ENCODE peak calls at places on chromosome 6, in seven cellular contexts. A, F, M, B, T, J and C are unnamed samples.

GRCh38 chr6:150149146-150149545 is 6.3 kb downstream of the PPP1R14C start:
- DNase-seq in J (no peak), B (no peak), A (no peak), F (no peak), M (no peak), T (no peak), C (no peak)

GRCh38 chr6:84652356-84653026 is 111.9 kb downstream of the TBX18 start:
- DNase-seq in A (no peak), B (no peak), M (no peak), F (no peak), T (no peak), J (no peak), C (no peak)

GRCh38 chr6:45965007-45965406 is 50.7 kb downstream of the CLIC5 start:
- DNase-seq in J (no peak), B (no peak), F (no peak), M (no peak), T (no peak), A (no peak), C (no peak)

GRCh38 chr6:30325150-30325872 is 1.4 kb upstream of the TRIM39 start:
- DNase-seq in J (no peak), B (no peak), F (no peak), M (peak; percentile 44), A (peak; percentile 39), T (peak; percentile 63), C (no peak)

GRCh38 chr6:12602951-12603710 is 113.4 kb upstream of the PHACTR1 start:
- DNase-seq in A (no peak), F (no peak), B (no peak), M (no peak), T (no peak), J (peak; percentile 49), C (peak; percentile 58)

GRCh38 chr6:21691685-21692346 is 98.3 kb downstream of the SOX4 start:
- DNase-seq in A (no peak), M (no peak), B (no peak), F (no peak), T (no peak), J (no peak), C (no peak)

GRCh38 chr6:168116446-168116974 is 37.5 kb upstream of the FRMD1 start:
- DNase-seq in J (no peak), B (no peak), T (no peak), A (no peak), M (no peak), F (no peak), C (no peak)

GRCh38 chr6:5657684-5658429 is 348.9 kb downstream of the NRN1 start:
- DNase-seq in J (peak; percentile 85), A (no peak), F (no peak), B (no peak), M (no peak), T (no peak), C (no peak)

GRCh38 chr6:166989427-166990034 is 9.7 kb upstream of the CEP43 start:
- DNase-seq in B (peak; percentile 46), A (no peak), M (no peak), F (no peak), T (peak; percentile 53), J (peak; percentile 49), C (peak; percentile 53)

GRCh38 chr6:83867527-83868161 is 8.2 kb downstream of the CYB5R4 start:
- DNase-seq in F (no peak), B (no peak), T (no peak), A (no peak), J (peak; percentile 23), M (peak; percentile 56), C (no peak)

GRCh38 chr6:49775043-49775442 is 12.0 kb downstream of the PGK2 start:
- DNase-seq in A (no peak), T (no peak), F (no peak), M (no peak), B (no peak), J (no peak), C (no peak)

GRCh38 chr6:36067374-36068011 is 39.9 kb downstream of the MAPK14 start:
- DNase-seq in J (no peak), F (no peak), M (no peak), A (no peak), B (no peak), T (no peak), C (peak; percentile 3)

GRCh38 chr6:89311853-89312531 is 3.1 kb downstream of the GABRR2 start:
- DNase-seq in T (no peak), F (no peak), B (no peak), M (peak; percentile 18), J (peak; percentile 38), A (no peak), C (peak; percentile 82)

GRCh38 chr6:95240514-95240913 is 336.8 kb upstream of the MANEA start:
- DNase-seq in A (no peak), F (no peak), M (no peak), J (no peak), B (peak; percentile 32), T (no peak), C (no peak)

GRCh38 chr6:7147051-7147671 is 39.4 kb downstream of the RREB1 start:
- DNase-seq in M (no peak), B (no peak), F (no peak), A (no peak), J (no peak), T (no peak), C (no peak)

GRCh38 chr6:43627008-43627825 is 1.8 kb downstream of the GTPBP2 start:
- DNase-seq in B (no peak), M (peak; percentile 6), T (no peak), F (no peak), J (peak; percentile 20), A (peak; percentile 87), C (peak; percentile 70)

GRCh38 chr6:166027761-166028160 is 139.9 kb downstream of the TBXT start:
- DNase-seq in M (no peak), B (no peak), F (no peak), T (no peak), A (no peak), J (no peak), C (no peak)

GRCh38 chr6:127516676-127517273 is 2.4 kb downstream of the MTCL3 start:
- DNase-seq in T (peak; percentile 20), J (peak; percentile 60), M (peak; percentile 73), A (no peak), B (peak; percentile 62), F (no peak), C (peak; percentile 88)

GRCh38 chr6:3747100-3747737 is 4.3 kb downstream of the PXDC1 start:
- DNase-seq in J (no peak), T (no peak), M (no peak), F (no peak), A (no peak), B (no peak), C (no peak)

GRCh38 chr6:52305385-52305784 is 20.8 kb upstream of the MCM3 start:
- DNase-seq in J (no peak), F (no peak), B (no peak), T (no peak), A (no peak), M (no peak), C (no peak)

GRCh38 chr6:134368670-134369069 is 50.8 kb upstream of the SGK1 start:
- DNase-seq in J (no peak), T (no peak), M (no peak), A (no peak), B (no peak), F (no peak), C (no peak)

GRCh38 chr6:155541976-155542375 is 86.3 kb upstream of the NOX3 start:
- DNase-seq in B (peak; percentile 69), M (no peak), F (no peak), J (no peak), T (no peak), A (no peak), C (no peak)

GRCh38 chr6:159874475-159874874 is 16.3 kb upstream of the MAS1 start:
- DNase-seq in B (no peak), J (no peak), F (no peak), A (no peak), M (peak; percentile 15), T (no peak), C (peak; percentile 17)

GRCh38 chr6:26187981-26188635 is 100.9 kb downstream of the HFE start:
- DNase-seq in B (no peak), T (no peak), M (no peak), F (no peak), J (peak; percentile 89), A (no peak), C (no peak)

GRCh38 chr6:23137596-23137995 is 568.2 kb downstream of the HDGFL1 start:
- DNase-seq in J (no peak), M (no peak), A (no peak), B (no peak), T (no peak), F (no peak), C (no peak)

GRCh38 chr6:113490356-113490755 is 366.8 kb upstream of the MARCKS start:
- DNase-seq in T (no peak), B (no peak), F (no peak), J (no peak), M (no peak), A (no peak), C (no peak)

GRCh38 chr6:11427091-11427739 is 110.3 kb upstream of the TMEM170B start:
- DNase-seq in T (no peak), J (no peak), A (no peak), M (no peak), B (no peak), F (no peak), C (no peak)

GRCh38 chr6:40353197-40353966 is 233.8 kb downstream of the LRFN2 start:
- DNase-seq in T (no peak), M (no peak), J (no peak), B (no peak), F (no peak), A (no peak), C (no peak)

GRCh38 chr6:99119109-99120031 is 171.6 kb upstream of the FBXL4 start:
- DNase-seq in J (peak; percentile 52), T (peak; percentile 36), M (peak; percentile 47), A (no peak), B (peak; percentile 54), F (no peak), C (peak; percentile 80)

GRCh38 chr6:27768556-27768955 is 143.6 kb downstream of the OR2B2 start:
- DNase-seq in B (no peak), A (no peak), F (no peak), T (no peak), M (no peak), J (no peak), C (no peak)

GRCh38 chr6:43074847-43075741 is 1.0 kb upstream of the PTK7 start:
- DNase-seq in A (no peak), B (no peak), J (no peak), T (no peak), M (no peak), F (no peak), C (no peak)

GRCh38 chr6:27605401-27606342 is 132.8 kb upstream of the ZNF184 start:
- DNase-seq in B (peak; percentile 45), F (no peak), A (no peak), M (no peak), T (no peak), J (no peak), C (peak; percentile 28)

GRCh38 chr6:43669922-43670622 is 17.5 kb downstream of the MRPS18A start:
- DNase-seq in M (no peak), J (peak; percentile 87), T (no peak), A (no peak), F (no peak), B (no peak), C (no peak)

GRCh38 chr6:29791786-29792122 is 35.9 kb upstream of the HLA-G start:
- DNase-seq in J (no peak), B (no peak), T (no peak), A (no peak), F (no peak), M (no peak), C (no peak)